ENCODE peak calls at places on chromosomes 11 and 22, in nine cellular contexts. One of them, this sample, is unnamed.

GRCh38 chr22:22423681-22424080 is 84.9 kb downstream of the ZNF280B start:
- DNase-seq in type B pancreatic cell: no peak
- DNase-seq in GM13977: no peak
- DNase-seq in AG09309: no peak
- DNase-seq in left lung: no peak
- DNase-seq in upper lobe of right lung: no peak
- DNase-seq in lower lobe of right lung: no peak
- DNase-seq in fibroblast of lung: no peak
- DNase-seq in left ventricle myocardium inferior: no peak
- DNase-seq in this sample: no peak

GRCh38 chr11:13667795-13668101 is 720 bp upstream of the FAR1 start:
- DNase-seq in lower lobe of right lung: no peak
- DNase-seq in fibroblast of lung: no peak
- DNase-seq in AG09309: no peak
- DNase-seq in left ventricle myocardium inferior: no peak
- DNase-seq in GM13977: no peak
- DNase-seq in type B pancreatic cell: no peak
- DNase-seq in upper lobe of right lung: no peak
- DNase-seq in left lung: no peak
- DNase-seq in this sample: no peak

GRCh38 chr22:40509401-40510134 is 127.0 kb downstream of the MRTFA start:
- DNase-seq in fibroblast of lung: peak
- DNase-seq in left lung: no peak
- DNase-seq in left ventricle myocardium inferior: peak
- DNase-seq in AG09309: peak
- DNase-seq in upper lobe of right lung: no peak
- DNase-seq in type B pancreatic cell: no peak
- DNase-seq in lower lobe of right lung: no peak
- DNase-seq in GM13977: no peak
- DNase-seq in this sample: no peak

GRCh38 chr11:120985718-120986569 is 38.0 kb upstream of the TBCEL start:
- DNase-seq in fibroblast of lung: peak
- DNase-seq in left ventricle myocardium inferior: peak
- DNase-seq in type B pancreatic cell: no peak
- DNase-seq in left lung: peak
- DNase-seq in upper lobe of right lung: peak
- DNase-seq in AG09309: no peak
- DNase-seq in GM13977: peak
- DNase-seq in lower lobe of right lung: peak
- DNase-seq in this sample: peak

GRCh38 chr22:42431401-42432019 is 693 bp downstream of the NFAM1 start:
- DNase-seq in upper lobe of right lung: no peak
- DNase-seq in left ventricle myocardium inferior: no peak
- DNase-seq in fibroblast of lung: no peak
- DNase-seq in lower lobe of right lung: no peak
- DNase-seq in GM13977: no peak
- DNase-seq in type B pancreatic cell: no peak
- DNase-seq in AG09309: no peak
- DNase-seq in left lung: no peak
- DNase-seq in this sample: no peak

GRCh38 chr11:10490398-10491232 is 35.6 kb downstream of the AMPD3 start:
- DNase-seq in GM13977: no peak
- DNase-seq in type B pancreatic cell: peak
- DNase-seq in AG09309: peak
- DNase-seq in left ventricle myocardium inferior: peak
- DNase-seq in left lung: peak
- DNase-seq in fibroblast of lung: peak
- DNase-seq in lower lobe of right lung: peak
- DNase-seq in upper lobe of right lung: no peak
- DNase-seq in this sample: no peak

GRCh38 chr22:37411655-37412054 is 15.6 kb downstream of the ELFN2 start:
- DNase-seq in left lung: no peak
- DNase-seq in left ventricle myocardium inferior: no peak
- DNase-seq in upper lobe of right lung: no peak
- DNase-seq in lower lobe of right lung: no peak
- DNase-seq in AG09309: no peak
- DNase-seq in GM13977: no peak
- DNase-seq in type B pancreatic cell: no peak
- DNase-seq in fibroblast of lung: no peak
- DNase-seq in this sample: no peak

GRCh38 chr11:100442017-100442416 is 245.1 kb upstream of the ARHGAP42 start:
- DNase-seq in type B pancreatic cell: no peak
- DNase-seq in upper lobe of right lung: no peak
- DNase-seq in left ventricle myocardium inferior: no peak
- DNase-seq in fibroblast of lung: no peak
- DNase-seq in lower lobe of right lung: no peak
- DNase-seq in GM13977: no peak
- DNase-seq in left lung: no peak
- DNase-seq in AG09309: no peak
- DNase-seq in this sample: no peak

GRCh38 chr22:46219650-46220049 is 30.4 kb downstream of the CDPF1 start:
- DNase-seq in left ventricle myocardium inferior: no peak
- DNase-seq in GM13977: no peak
- DNase-seq in left lung: no peak
- DNase-seq in upper lobe of right lung: no peak
- DNase-seq in AG09309: no peak
- DNase-seq in type B pancreatic cell: no peak
- DNase-seq in fibroblast of lung: no peak
- DNase-seq in lower lobe of right lung: no peak
- DNase-seq in this sample: no peak

GRCh38 chr22:45462034-45462655 is 40.5 kb upstream of the FBLN1 start:
- DNase-seq in left lung: no peak
- DNase-seq in type B pancreatic cell: no peak
- DNase-seq in AG09309: no peak
- DNase-seq in GM13977: no peak
- DNase-seq in fibroblast of lung: no peak
- DNase-seq in left ventricle myocardium inferior: no peak
- DNase-seq in upper lobe of right lung: no peak
- DNase-seq in lower lobe of right lung: no peak
- DNase-seq in this sample: no peak

GRCh38 chr11:65773784-65774411 is 6.9 kb downstream of the AP5B1 start:
- DNase-seq in lower lobe of right lung: no peak
- DNase-seq in type B pancreatic cell: peak
- DNase-seq in fibroblast of lung: no peak
- DNase-seq in upper lobe of right lung: peak
- DNase-seq in left ventricle myocardium inferior: no peak
- DNase-seq in GM13977: peak
- DNase-seq in AG09309: no peak
- DNase-seq in left lung: no peak
- DNase-seq in this sample: peak
- TF ChIP-seq CTCF in lower lobe of right lung: no peak
- TF ChIP-seq CTCF in type B pancreatic cell: no peak
- TF ChIP-seq CTCF in fibroblast of lung: no peak
- TF ChIP-seq CTCF in upper lobe of right lung: no peak
- TF ChIP-seq CTCF in left ventricle myocardium inferior: no peak
- TF ChIP-seq CTCF in GM13977: no peak
- TF ChIP-seq CTCF in AG09309: peak
- TF ChIP-seq CTCF in left lung: no peak
- TF ChIP-seq CTCF in this sample: no peak

GRCh38 chr11:132519226-132519860 is 1013.0 kb downstream of the OPCML start:
- DNase-seq in lower lobe of right lung: no peak
- DNase-seq in fibroblast of lung: no peak
- DNase-seq in AG09309: no peak
- DNase-seq in left lung: no peak
- DNase-seq in GM13977: no peak
- DNase-seq in type B pancreatic cell: no peak
- DNase-seq in upper lobe of right lung: no peak
- DNase-seq in left ventricle myocardium inferior: no peak
- DNase-seq in this sample: no peak

GRCh38 chr11:132523929-132524328 is 1008.4 kb downstream of the OPCML start:
- DNase-seq in lower lobe of right lung: no peak
- DNase-seq in left ventricle myocardium inferior: no peak
- DNase-seq in upper lobe of right lung: no peak
- DNase-seq in AG09309: no peak
- DNase-seq in GM13977: no peak
- DNase-seq in type B pancreatic cell: no peak
- DNase-seq in left lung: no peak
- DNase-seq in fibroblast of lung: no peak
- DNase-seq in this sample: no peak

DNA sequence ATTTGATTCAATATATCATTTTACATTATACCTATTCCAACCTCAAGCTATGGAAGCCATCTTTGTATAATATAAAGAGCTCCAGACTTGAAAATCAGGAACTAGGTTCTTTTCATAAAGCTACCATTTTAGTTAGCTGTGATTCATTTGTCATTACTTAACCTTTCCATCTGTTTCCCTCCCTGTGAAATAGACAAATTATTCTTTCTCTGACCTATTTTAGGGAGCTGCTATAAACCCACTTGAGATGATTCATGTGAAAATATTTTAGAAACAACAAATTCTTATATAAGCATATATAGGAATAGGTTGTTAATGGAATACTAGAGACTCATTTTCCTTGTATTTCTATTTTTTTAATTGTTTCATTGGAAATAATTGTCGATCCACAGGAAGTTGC is 1012.1 kb downstream of the OPCML start:
- DNase-seq in type B pancreatic cell: no peak
- DNase-seq in left lung: no peak
- DNase-seq in AG09309: no peak
- DNase-seq in GM13977: no peak
- DNase-seq in lower lobe of right lung: no peak
- DNase-seq in left ventricle myocardium inferior: no peak
- DNase-seq in upper lobe of right lung: no peak
- DNase-seq in fibroblast of lung: no peak
- DNase-seq in this sample: no peak
- TF ChIP-seq CTCF in type B pancreatic cell: no peak
- TF ChIP-seq CTCF in left lung: no peak
- TF ChIP-seq CTCF in AG09309: no peak
- TF ChIP-seq CTCF in GM13977: no peak
- TF ChIP-seq CTCF in lower lobe of right lung: no peak
- TF ChIP-seq CTCF in left ventricle myocardium inferior: no peak
- TF ChIP-seq CTCF in upper lobe of right lung: no peak
- TF ChIP-seq CTCF in fibroblast of lung: no peak
- TF ChIP-seq CTCF in this sample: no peak

GRCh38 chr11:81444306-81444705 is 1289.4 kb downstream of the FAM181B start:
- DNase-seq in left lung: no peak
- DNase-seq in GM13977: no peak
- DNase-seq in fibroblast of lung: no peak
- DNase-seq in type B pancreatic cell: no peak
- DNase-seq in upper lobe of right lung: no peak
- DNase-seq in lower lobe of right lung: no peak
- DNase-seq in AG09309: no peak
- DNase-seq in left ventricle myocardium inferior: no peak
- DNase-seq in this sample: no peak
- TF ChIP-seq CTCF in left lung: no peak
- TF ChIP-seq CTCF in GM13977: peak
- TF ChIP-seq CTCF in fibroblast of lung: no peak
- TF ChIP-seq CTCF in type B pancreatic cell: peak
- TF ChIP-seq CTCF in upper lobe of right lung: no peak
- TF ChIP-seq CTCF in lower lobe of right lung: no peak
- TF ChIP-seq CTCF in AG09309: no peak
- TF ChIP-seq CTCF in left ventricle myocardium inferior: peak
- TF ChIP-seq CTCF in this sample: no peak

GRCh38 chr22:50459016-50459415 is 15.8 kb downstream of the SBF1 start:
- DNase-seq in fibroblast of lung: no peak
- DNase-seq in type B pancreatic cell: no peak
- DNase-seq in left ventricle myocardium inferior: no peak
- DNase-seq in GM13977: no peak
- DNase-seq in left lung: no peak
- DNase-seq in upper lobe of right lung: no peak
- DNase-seq in AG09309: no peak
- DNase-seq in lower lobe of right lung: no peak
- DNase-seq in this sample: no peak

GRCh38 chr22:50456026-50456425 is 18.8 kb downstream of the SBF1 start:
- DNase-seq in GM13977: no peak
- DNase-seq in AG09309: no peak
- DNase-seq in type B pancreatic cell: no peak
- DNase-seq in fibroblast of lung: no peak
- DNase-seq in left ventricle myocardium inferior: no peak
- DNase-seq in upper lobe of right lung: no peak
- DNase-seq in left lung: no peak
- DNase-seq in lower lobe of right lung: no peak
- DNase-seq in this sample: no peak

GRCh38 chr22:50454556-50455075 is 20.2 kb downstream of the SBF1 start:
- DNase-seq in fibroblast of lung: no peak
- DNase-seq in type B pancreatic cell: no peak
- DNase-seq in AG09309: no peak
- DNase-seq in left ventricle myocardium inferior: no peak
- DNase-seq in lower lobe of right lung: no peak
- DNase-seq in upper lobe of right lung: no peak
- DNase-seq in GM13977: no peak
- DNase-seq in left lung: no peak
- DNase-seq in this sample: no peak

GRCh38 chr22:50455201-50455600 is 19.6 kb downstream of the SBF1 start:
- DNase-seq in left lung: no peak
- DNase-seq in type B pancreatic cell: no peak
- DNase-seq in left ventricle myocardium inferior: no peak
- DNase-seq in AG09309: no peak
- DNase-seq in lower lobe of right lung: no peak
- DNase-seq in fibroblast of lung: no peak
- DNase-seq in GM13977: no peak
- DNase-seq in upper lobe of right lung: no peak
- DNase-seq in this sample: no peak

DNA sequence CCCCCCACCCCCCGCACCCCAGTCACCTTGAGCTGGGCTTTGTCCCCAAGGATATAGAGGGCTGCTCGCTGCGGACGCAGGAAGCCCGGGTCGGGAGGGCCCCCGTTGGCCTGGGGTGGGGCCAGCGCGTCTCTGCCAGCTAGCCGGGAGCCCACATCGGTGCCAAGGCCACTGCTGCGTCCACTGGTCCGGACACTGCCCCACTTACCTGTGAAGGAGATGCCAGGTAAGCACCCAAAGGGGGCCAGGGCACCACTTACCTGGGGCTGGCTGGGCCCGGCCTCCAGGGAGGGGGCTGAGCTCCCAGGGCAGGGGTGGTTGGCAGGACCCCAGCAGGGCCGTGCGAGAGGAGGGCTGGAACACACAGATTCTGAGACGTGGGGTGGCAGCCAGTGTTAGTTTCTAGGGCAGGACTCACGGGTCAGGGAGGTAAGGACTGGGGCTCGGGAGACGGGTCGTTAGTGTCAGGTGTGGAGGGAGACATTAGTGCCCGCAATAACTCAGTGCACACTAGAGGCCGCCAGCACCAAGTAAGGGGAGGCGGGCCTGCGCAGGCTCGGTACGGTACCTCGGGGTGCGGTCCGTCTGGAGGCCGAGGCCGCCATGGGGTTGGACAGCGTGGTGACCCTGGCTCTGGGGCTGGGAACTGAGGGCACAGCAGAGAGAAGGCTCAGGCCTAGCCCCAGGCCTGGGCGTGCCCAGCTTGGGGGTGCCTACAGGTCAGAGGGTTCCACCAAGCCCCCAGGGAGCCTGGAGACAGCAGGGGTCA is 18.2 kb downstream of the SBF1 start:
- DNase-seq in AG09309: no peak
- DNase-seq in lower lobe of right lung: no peak
- DNase-seq in type B pancreatic cell: no peak
- DNase-seq in fibroblast of lung: no peak
- DNase-seq in left lung: no peak
- DNase-seq in left ventricle myocardium inferior: no peak
- DNase-seq in GM13977: peak
- DNase-seq in upper lobe of right lung: no peak
- DNase-seq in this sample: no peak
- TF ChIP-seq CTCF in AG09309: no peak
- TF ChIP-seq CTCF in lower lobe of right lung: no peak
- TF ChIP-seq CTCF in type B pancreatic cell: peak
- TF ChIP-seq CTCF in fibroblast of lung: no peak
- TF ChIP-seq CTCF in left lung: no peak
- TF ChIP-seq CTCF in left ventricle myocardium inferior: no peak
- TF ChIP-seq CTCF in GM13977: peak
- TF ChIP-seq CTCF in upper lobe of right lung: no peak
- TF ChIP-seq CTCF in this sample: peak